ENCODE peak calls at places on chromosomes 5 and 9, in ten cellular contexts. One of them, this sample, is unnamed.

GRCh38 chr5:115372121-115372520 is 75.7 kb upstream of the CCDC112 start:
- DNase-seq in breast epithelium: no peak
- DNase-seq in B cell: no peak
- DNase-seq in psoas muscle: no peak
- DNase-seq in AG09309: no peak
- DNase-seq in tibial nerve: no peak
- DNase-seq in transverse colon: no peak
- DNase-seq in tibial artery: no peak
- DNase-seq in progenitor cell of endocrine pancreas: no peak
- DNase-seq in CD8-positive, alpha-beta T cell: no peak
- DNase-seq in this sample: no peak

GRCh38 chr5:54743997-54744788 is 226.6 kb downstream of the SNX18 start:
- DNase-seq in tibial artery: no peak
- DNase-seq in B cell: no peak
- DNase-seq in AG09309: peak; percentile 95
- DNase-seq in progenitor cell of endocrine pancreas: no peak
- DNase-seq in CD8-positive, alpha-beta T cell: peak; percentile 29
- DNase-seq in transverse colon: peak; percentile 46
- DNase-seq in tibial nerve: no peak
- DNase-seq in psoas muscle: no peak
- DNase-seq in breast epithelium: no peak
- DNase-seq in this sample: no peak

GRCh38 chr5:167207081-167207480 is 1084.4 kb upstream of the WWC1 start:
- DNase-seq in breast epithelium: no peak
- DNase-seq in psoas muscle: no peak
- DNase-seq in transverse colon: no peak
- DNase-seq in CD8-positive, alpha-beta T cell: no peak
- DNase-seq in tibial artery: no peak
- DNase-seq in progenitor cell of endocrine pancreas: no peak
- DNase-seq in tibial nerve: no peak
- DNase-seq in B cell: no peak
- DNase-seq in AG09309: peak; percentile 5
- DNase-seq in this sample: no peak

GRCh38 chr9:121150188-121150587 is 51.5 kb downstream of the RAB14 start:
- DNase-seq in B cell: no peak
- DNase-seq in AG09309: no peak
- DNase-seq in CD8-positive, alpha-beta T cell: no peak
- DNase-seq in progenitor cell of endocrine pancreas: no peak
- DNase-seq in psoas muscle: no peak
- DNase-seq in transverse colon: no peak
- DNase-seq in tibial nerve: no peak
- DNase-seq in breast epithelium: no peak
- DNase-seq in tibial artery: no peak
- DNase-seq in this sample: no peak

GRCh38 chr9:33222031-33222430 is 17.9 kb upstream of the SPINK4 start:
- DNase-seq in breast epithelium: no peak
- DNase-seq in AG09309: no peak
- DNase-seq in psoas muscle: no peak
- DNase-seq in transverse colon: no peak
- DNase-seq in B cell: no peak
- DNase-seq in progenitor cell of endocrine pancreas: no peak
- DNase-seq in tibial artery: no peak
- DNase-seq in tibial nerve: no peak
- DNase-seq in CD8-positive, alpha-beta T cell: no peak
- DNase-seq in this sample: no peak

GRCh38 chr5:399296-400281 is 43.4 kb upstream of the EXOC3 start:
- DNase-seq in psoas muscle: peak; percentile 89
- DNase-seq in CD8-positive, alpha-beta T cell: peak; percentile 41
- DNase-seq in tibial nerve: peak; percentile 79
- DNase-seq in progenitor cell of endocrine pancreas: peak; percentile 13
- DNase-seq in B cell: peak; percentile 84
- DNase-seq in breast epithelium: no peak
- DNase-seq in AG09309: peak; percentile 97
- DNase-seq in transverse colon: peak; percentile 71
- DNase-seq in tibial artery: peak; percentile 79
- DNase-seq in this sample: peak; percentile 13

GRCh38 chr9:115444941-115445340 is 327.0 kb upstream of the TNC start:
- DNase-seq in B cell: no peak
- DNase-seq in AG09309: no peak
- DNase-seq in tibial artery: no peak
- DNase-seq in CD8-positive, alpha-beta T cell: no peak
- DNase-seq in breast epithelium: no peak
- DNase-seq in tibial nerve: no peak
- DNase-seq in transverse colon: no peak
- DNase-seq in progenitor cell of endocrine pancreas: no peak
- DNase-seq in psoas muscle: no peak
- DNase-seq in this sample: no peak

GRCh38 chr5:42572313-42572712 is 149.1 kb downstream of the GHR start:
- DNase-seq in progenitor cell of endocrine pancreas: no peak
- DNase-seq in CD8-positive, alpha-beta T cell: no peak
- DNase-seq in B cell: no peak
- DNase-seq in tibial artery: no peak
- DNase-seq in AG09309: no peak
- DNase-seq in tibial nerve: no peak
- DNase-seq in breast epithelium: no peak
- DNase-seq in transverse colon: no peak
- DNase-seq in psoas muscle: no peak
- DNase-seq in this sample: no peak

GRCh38 chr9:93197670-93198069 is 13.7 kb downstream of the WNK2 start:
- DNase-seq in tibial nerve: no peak
- DNase-seq in transverse colon: no peak
- DNase-seq in progenitor cell of endocrine pancreas: no peak
- DNase-seq in AG09309: no peak
- DNase-seq in CD8-positive, alpha-beta T cell: no peak
- DNase-seq in tibial artery: no peak
- DNase-seq in B cell: no peak
- DNase-seq in breast epithelium: no peak
- DNase-seq in psoas muscle: peak; percentile 28
- DNase-seq in this sample: no peak

GRCh38 chr9:35340046-35340445 is 149.9 kb upstream of the RUSC2 start:
- DNase-seq in psoas muscle: no peak
- DNase-seq in AG09309: no peak
- DNase-seq in breast epithelium: no peak
- DNase-seq in B cell: no peak
- DNase-seq in CD8-positive, alpha-beta T cell: no peak
- DNase-seq in tibial nerve: no peak
- DNase-seq in progenitor cell of endocrine pancreas: no peak
- DNase-seq in tibial artery: no peak
- DNase-seq in transverse colon: no peak
- DNase-seq in this sample: no peak

GRCh38 chr5:149072791-149073190 is 9.9 kb upstream of the SH3TC2 start:
- DNase-seq in breast epithelium: no peak
- DNase-seq in CD8-positive, alpha-beta T cell: no peak
- DNase-seq in transverse colon: no peak
- DNase-seq in AG09309: no peak
- DNase-seq in progenitor cell of endocrine pancreas: no peak
- DNase-seq in tibial artery: no peak
- DNase-seq in psoas muscle: no peak
- DNase-seq in B cell: no peak
- DNase-seq in tibial nerve: no peak
- DNase-seq in this sample: no peak

GRCh38 chr9:124248992-124249391 is 8.8 kb upstream of the NEK6 start:
- DNase-seq in AG09309: no peak
- DNase-seq in CD8-positive, alpha-beta T cell: no peak
- DNase-seq in transverse colon: no peak
- DNase-seq in tibial artery: no peak
- DNase-seq in progenitor cell of endocrine pancreas: no peak
- DNase-seq in psoas muscle: peak; percentile 33
- DNase-seq in B cell: no peak
- DNase-seq in tibial nerve: no peak
- DNase-seq in breast epithelium: peak; percentile 20
- DNase-seq in this sample: no peak

GRCh38 chr9:19137282-19137681 is 10.0 kb upstream of the PLIN2 start:
- DNase-seq in transverse colon: no peak
- DNase-seq in B cell: no peak
- DNase-seq in breast epithelium: no peak
- DNase-seq in tibial artery: no peak
- DNase-seq in progenitor cell of endocrine pancreas: no peak
- DNase-seq in CD8-positive, alpha-beta T cell: no peak
- DNase-seq in AG09309: no peak
- DNase-seq in tibial nerve: no peak
- DNase-seq in psoas muscle: no peak
- DNase-seq in this sample: no peak

GRCh38 chr9:34653131-34653530 is 1.1 kb downstream of the IL11RA start:
- DNase-seq in transverse colon: no peak
- DNase-seq in tibial nerve: no peak
- DNase-seq in progenitor cell of endocrine pancreas: no peak
- DNase-seq in breast epithelium: no peak
- DNase-seq in AG09309: no peak
- DNase-seq in tibial artery: peak; percentile 52
- DNase-seq in CD8-positive, alpha-beta T cell: no peak
- DNase-seq in B cell: no peak
- DNase-seq in psoas muscle: no peak
- DNase-seq in this sample: no peak

GRCh38 chr9:116365056-116365471 is 211.5 kb downstream of the PAPPA start:
- DNase-seq in psoas muscle: peak; percentile 78
- DNase-seq in AG09309: no peak
- DNase-seq in B cell: no peak
- DNase-seq in breast epithelium: no peak
- DNase-seq in tibial artery: peak; percentile 34
- DNase-seq in CD8-positive, alpha-beta T cell: no peak
- DNase-seq in transverse colon: peak; percentile 24
- DNase-seq in progenitor cell of endocrine pancreas: no peak
- DNase-seq in tibial nerve: no peak
- DNase-seq in this sample: no peak

GRCh38 chr9:133715295-133715865 is 22.8 kb downstream of the SARDH start:
- DNase-seq in CD8-positive, alpha-beta T cell: no peak
- DNase-seq in breast epithelium: no peak
- DNase-seq in psoas muscle: peak; percentile 59
- DNase-seq in tibial artery: no peak
- DNase-seq in AG09309: no peak
- DNase-seq in B cell: no peak
- DNase-seq in tibial nerve: no peak
- DNase-seq in progenitor cell of endocrine pancreas: no peak
- DNase-seq in transverse colon: no peak
- DNase-seq in this sample: no peak

GRCh38 chr9:4290427-4290837 is 9.4 kb downstream of the GLIS3 start:
- DNase-seq in AG09309: no peak
- DNase-seq in transverse colon: no peak
- DNase-seq in breast epithelium: no peak
- DNase-seq in progenitor cell of endocrine pancreas: no peak
- DNase-seq in tibial artery: no peak
- DNase-seq in tibial nerve: no peak
- DNase-seq in psoas muscle: no peak
- DNase-seq in CD8-positive, alpha-beta T cell: no peak
- DNase-seq in B cell: no peak
- DNase-seq in this sample: no peak

GRCh38 chr9:90189306-90189705 is 453.3 kb downstream of the DIRAS2 start:
- DNase-seq in transverse colon: no peak
- DNase-seq in progenitor cell of endocrine pancreas: no peak
- DNase-seq in breast epithelium: no peak
- DNase-seq in psoas muscle: no peak
- DNase-seq in tibial artery: no peak
- DNase-seq in B cell: peak; percentile 67
- DNase-seq in CD8-positive, alpha-beta T cell: no peak
- DNase-seq in AG09309: no peak
- DNase-seq in tibial nerve: no peak
- DNase-seq in this sample: no peak

GRCh38 chr9:33815781-33816180 is 1.2 kb upstream of the UBE2R2 start:
- DNase-seq in transverse colon: no peak
- DNase-seq in psoas muscle: no peak
- DNase-seq in AG09309: no peak
- DNase-seq in CD8-positive, alpha-beta T cell: no peak
- DNase-seq in breast epithelium: no peak
- DNase-seq in tibial artery: no peak
- DNase-seq in progenitor cell of endocrine pancreas: no peak
- DNase-seq in B cell: no peak
- DNase-seq in tibial nerve: no peak
- DNase-seq in this sample: no peak

GRCh38 chr5:10775646-10776045 is 14.6 kb upstream of the DAP start:
- DNase-seq in tibial artery: no peak
- DNase-seq in progenitor cell of endocrine pancreas: no peak
- DNase-seq in CD8-positive, alpha-beta T cell: no peak
- DNase-seq in B cell: no peak
- DNase-seq in tibial nerve: no peak
- DNase-seq in transverse colon: no peak
- DNase-seq in breast epithelium: no peak
- DNase-seq in AG09309: no peak
- DNase-seq in psoas muscle: no peak
- DNase-seq in this sample: no peak
- TF ChIP-seq CTCF in tibial artery: no peak
- TF ChIP-seq CTCF in progenitor cell of endocrine pancreas: no peak
- TF ChIP-seq CTCF in CD8-positive, alpha-beta T cell: no peak
- TF ChIP-seq CTCF in B cell: no peak
- TF ChIP-seq CTCF in tibial nerve: no peak
- TF ChIP-seq CTCF in transverse colon: no peak
- TF ChIP-seq CTCF in breast epithelium: no peak
- TF ChIP-seq CTCF in AG09309: no peak
- TF ChIP-seq CTCF in psoas muscle: no peak
- TF ChIP-seq CTCF in this sample: peak; percentile 14

GRCh38 chr5:168874713-168875380 is 295.7 kb upstream of the PANK3 start:
- DNase-seq in CD8-positive, alpha-beta T cell: no peak
- DNase-seq in progenitor cell of endocrine pancreas: no peak
- DNase-seq in AG09309: no peak
- DNase-seq in transverse colon: no peak
- DNase-seq in tibial artery: no peak
- DNase-seq in B cell: no peak
- DNase-seq in psoas muscle: no peak
- DNase-seq in breast epithelium: no peak
- DNase-seq in tibial nerve: no peak
- DNase-seq in this sample: no peak
- TF ChIP-seq CTCF in CD8-positive, alpha-beta T cell: no peak
- TF ChIP-seq CTCF in progenitor cell of endocrine pancreas: peak; percentile 37
- TF ChIP-seq CTCF in AG09309: peak; percentile 20
- TF ChIP-seq CTCF in transverse colon: no peak
- TF ChIP-seq CTCF in tibial artery: no peak
- TF ChIP-seq CTCF in B cell: no peak
- TF ChIP-seq CTCF in psoas muscle: no peak
- TF ChIP-seq CTCF in breast epithelium: no peak
- TF ChIP-seq CTCF in tibial nerve: no peak
- TF ChIP-seq CTCF in this sample: peak; percentile 32

DNA sequence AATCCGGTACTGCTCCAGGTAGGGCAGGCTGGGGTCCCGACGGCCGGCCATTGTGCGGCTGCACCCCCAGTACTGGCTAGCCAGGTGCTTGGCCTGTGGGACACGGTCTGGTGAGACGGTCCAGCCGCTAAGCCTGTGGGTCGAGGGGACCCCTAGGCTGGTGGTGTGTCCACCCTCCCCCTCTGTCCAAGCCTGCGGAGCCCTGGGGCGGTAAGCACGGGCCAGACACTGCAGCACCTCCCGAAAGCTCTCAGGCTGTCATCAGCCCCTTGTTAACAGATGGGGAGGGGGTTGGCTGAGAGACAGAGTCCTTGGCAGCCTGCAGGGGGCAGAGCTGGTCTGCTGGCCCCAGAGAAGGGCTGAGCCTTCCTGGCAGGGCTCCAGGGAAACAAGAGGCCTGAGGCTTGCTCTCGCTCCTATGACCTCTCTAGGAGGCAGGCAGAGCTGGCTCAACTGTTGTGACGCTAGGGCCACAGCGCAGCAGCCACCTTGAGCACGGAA is 11.8 kb upstream of the MRNIP start:
- DNase-seq in progenitor cell of endocrine pancreas: no peak
- DNase-seq in tibial nerve: no peak
- DNase-seq in CD8-positive, alpha-beta T cell: no peak
- DNase-seq in AG09309: no peak
- DNase-seq in transverse colon: no peak
- DNase-seq in B cell: peak; percentile 43
- DNase-seq in psoas muscle: peak; percentile 80
- DNase-seq in tibial artery: no peak
- DNase-seq in breast epithelium: peak; percentile 72
- DNase-seq in this sample: peak; percentile 13
- TF ChIP-seq CTCF in progenitor cell of endocrine pancreas: peak; percentile 44
- TF ChIP-seq CTCF in tibial nerve: no peak
- TF ChIP-seq CTCF in CD8-positive, alpha-beta T cell: no peak
- TF ChIP-seq CTCF in AG09309: no peak
- TF ChIP-seq CTCF in transverse colon: no peak
- TF ChIP-seq CTCF in B cell: no peak
- TF ChIP-seq CTCF in psoas muscle: peak; percentile 51
- TF ChIP-seq CTCF in tibial artery: no peak
- TF ChIP-seq CTCF in breast epithelium: no peak
- TF ChIP-seq CTCF in this sample: no peak

GRCh38 chr5:100697970-100698369 is 162.8 kb downstream of the FAM174A start:
- DNase-seq in tibial artery: no peak
- DNase-seq in transverse colon: no peak
- DNase-seq in AG09309: no peak
- DNase-seq in B cell: no peak
- DNase-seq in progenitor cell of endocrine pancreas: no peak
- DNase-seq in CD8-positive, alpha-beta T cell: no peak
- DNase-seq in psoas muscle: no peak
- DNase-seq in tibial nerve: no peak
- DNase-seq in breast epithelium: no peak
- DNase-seq in this sample: no peak
- TF ChIP-seq CTCF in tibial artery: no peak
- TF ChIP-seq CTCF in transverse colon: no peak
- TF ChIP-seq CTCF in AG09309: peak; percentile 14
- TF ChIP-seq CTCF in B cell: peak; percentile 25
- TF ChIP-seq CTCF in progenitor cell of endocrine pancreas: peak; percentile 50
- TF ChIP-seq CTCF in CD8-positive, alpha-beta T cell: no peak
- TF ChIP-seq CTCF in psoas muscle: no peak
- TF ChIP-seq CTCF in tibial nerve: peak; percentile 17
- TF ChIP-seq CTCF in breast epithelium: no peak
- TF ChIP-seq CTCF in this sample: no peak

This sample was measured in D721Med.